ENCODE peak calls at places on chromosomes 2 and 18, in four cellular contexts. F is lung, L is sciatic nerve, S is adrenal gland. K is an unnamed sample.

GRCh38 chr18:62183578-62184195 is 3.2 kb downstream of the PIGN start:
- DNase-seq in L (no peak), F (peak), S (peak), K (peak)

GRCh38 chr18:53861185-53861584 is 363.3 kb downstream of the MBD2 start:
- DNase-seq in F (no peak), L (no peak), S (no peak), K (no peak)

GRCh38 chr2:20198001-20198400 is 26.9 kb downstream of the SDC1 start:
- DNase-seq in F (peak), S (no peak), L (no peak), K (no peak)

GRCh38 chr2:237231593-237231992 is 145.9 kb downstream of the COPS8 start:
- DNase-seq in F (no peak), S (no peak), L (no peak), K (no peak)

GRCh38 chr2:19654310-19655090 is 247.3 kb downstream of the TTC32 start:
- DNase-seq in F (no peak), S (no peak), L (no peak), K (no peak)

GRCh38 chr2:204027105-204027504 is 90.5 kb downstream of the ICOS start:
- DNase-seq in L (no peak), F (no peak), S (no peak), K (no peak)

GRCh38 chr2:148561389-148561788 is 83.2 kb upstream of the EPC2 start:
- DNase-seq in S (no peak), L (no peak), F (no peak), K (no peak)

GRCh38 chr2:235669269-235669831 is 175.5 kb downstream of the AGAP1 start:
- DNase-seq in L (peak), S (peak), F (peak), K (peak)

GRCh38 chr2:112799291-112799975 is 15.1 kb upstream of the IL1A start:
- DNase-seq in L (no peak), S (no peak), F (no peak), K (no peak)

GRCh38 chr2:66577331-66578041 is 142.6 kb downstream of the MEIS1 start:
- DNase-seq in F (no peak), S (peak), L (no peak), K (peak)